ENCODE peak calls at places on chromosome 7, in six cellular contexts. One of them, this sample, is unnamed.
A peak's percentile ranks its signal among the peaks of the same experiment; 100 is the strongest.

GRCh38 chr7:44852590-44852989 is 4.7 kb upstream of the H2AZ2 start:
- ATAC-seq in gastroesophageal sphincter: no peak
- ATAC-seq in left cardiac atrium: no peak
- ATAC-seq in foreskin keratinocyte: no peak
- ATAC-seq in upper lobe of right lung: no peak
- ATAC-seq in sciatic nerve: no peak
- ATAC-seq in this sample: no peak

GRCh38 chr7:38411404-38411803 is 138.0 kb upstream of the TARP start:
- ATAC-seq in sciatic nerve: no peak
- ATAC-seq in foreskin keratinocyte: no peak
- ATAC-seq in left cardiac atrium: no peak
- ATAC-seq in upper lobe of right lung: peak; percentile 28
- ATAC-seq in gastroesophageal sphincter: no peak
- ATAC-seq in this sample: no peak

GRCh38 chr7:17965600-17965999 is 25.3 kb upstream of the SNX13 start:
- ATAC-seq in upper lobe of right lung: no peak
- ATAC-seq in gastroesophageal sphincter: no peak
- ATAC-seq in left cardiac atrium: no peak
- ATAC-seq in foreskin keratinocyte: peak; percentile 94
- ATAC-seq in sciatic nerve: no peak
- ATAC-seq in this sample: no peak

GRCh38 chr7:88090233-88090632 is 129.6 kb downstream of the SRI start:
- ATAC-seq in sciatic nerve: no peak
- ATAC-seq in gastroesophageal sphincter: no peak
- ATAC-seq in foreskin keratinocyte: no peak
- ATAC-seq in left cardiac atrium: no peak
- ATAC-seq in upper lobe of right lung: no peak
- ATAC-seq in this sample: no peak

GRCh38 chr7:130196476-130196875 is 8.7 kb downstream of the TMEM209 start:
- ATAC-seq in gastroesophageal sphincter: no peak
- ATAC-seq in foreskin keratinocyte: no peak
- ATAC-seq in sciatic nerve: no peak
- ATAC-seq in left cardiac atrium: no peak
- ATAC-seq in upper lobe of right lung: no peak
- ATAC-seq in this sample: no peak

GRCh38 chr7:95213148-95213547 is 111.2 kb downstream of the PON1 start:
- ATAC-seq in left cardiac atrium: peak; percentile 58
- ATAC-seq in foreskin keratinocyte: no peak
- ATAC-seq in sciatic nerve: peak; percentile 72
- ATAC-seq in upper lobe of right lung: no peak
- ATAC-seq in gastroesophageal sphincter: no peak
- ATAC-seq in this sample: no peak

GRCh38 chr7:98210513-98211220 is 572 bp upstream of the BHLHA15 start:
- ATAC-seq in foreskin keratinocyte: peak; percentile 48
- ATAC-seq in sciatic nerve: no peak
- ATAC-seq in left cardiac atrium: peak; percentile 28
- ATAC-seq in gastroesophageal sphincter: no peak
- ATAC-seq in upper lobe of right lung: peak; percentile 29
- ATAC-seq in this sample: no peak

GRCh38 chr7:130945411-130945811 is 211.4 kb upstream of the KLF14 start:
- ATAC-seq in left cardiac atrium: no peak
- ATAC-seq in gastroesophageal sphincter: no peak
- ATAC-seq in foreskin keratinocyte: no peak
- ATAC-seq in sciatic nerve: no peak
- ATAC-seq in upper lobe of right lung: no peak
- ATAC-seq in this sample: peak; percentile 25

GRCh38 chr7:157825325-157825724 is 488.5 kb downstream of the DNAJB6 start:
- ATAC-seq in gastroesophageal sphincter: no peak
- ATAC-seq in foreskin keratinocyte: no peak
- ATAC-seq in sciatic nerve: no peak
- ATAC-seq in left cardiac atrium: no peak
- ATAC-seq in upper lobe of right lung: no peak
- ATAC-seq in this sample: peak; percentile 80

GRCh38 chr7:123846217-123846891 is 1.4 kb downstream of the HYAL4 start:
- ATAC-seq in upper lobe of right lung: no peak
- ATAC-seq in foreskin keratinocyte: peak; percentile 66
- ATAC-seq in gastroesophageal sphincter: no peak
- ATAC-seq in left cardiac atrium: no peak
- ATAC-seq in sciatic nerve: no peak
- ATAC-seq in this sample: no peak

GRCh38 chr7:93725954-93726353 is 151.4 kb upstream of the CALCR start:
- ATAC-seq in sciatic nerve: no peak
- ATAC-seq in gastroesophageal sphincter: no peak
- ATAC-seq in upper lobe of right lung: no peak
- ATAC-seq in left cardiac atrium: no peak
- ATAC-seq in foreskin keratinocyte: no peak
- ATAC-seq in this sample: no peak

GRCh38 chr7:150003304-150003810 is 129.6 kb downstream of the ATP6V0E2 start:
- ATAC-seq in gastroesophageal sphincter: peak; percentile 37
- ATAC-seq in foreskin keratinocyte: no peak
- ATAC-seq in upper lobe of right lung: peak; percentile 47
- ATAC-seq in sciatic nerve: no peak
- ATAC-seq in left cardiac atrium: peak; percentile 23
- ATAC-seq in this sample: no peak

GRCh38 chr7:11952972-11953371 is 121.0 kb upstream of the THSD7A start:
- ATAC-seq in gastroesophageal sphincter: no peak
- ATAC-seq in upper lobe of right lung: no peak
- ATAC-seq in sciatic nerve: no peak
- ATAC-seq in foreskin keratinocyte: no peak
- ATAC-seq in left cardiac atrium: no peak
- ATAC-seq in this sample: no peak

GRCh38 chr7:130932088-130932487 is 198.1 kb upstream of the KLF14 start:
- ATAC-seq in left cardiac atrium: no peak
- ATAC-seq in upper lobe of right lung: no peak
- ATAC-seq in gastroesophageal sphincter: no peak
- ATAC-seq in sciatic nerve: peak; percentile 10
- ATAC-seq in foreskin keratinocyte: no peak
- ATAC-seq in this sample: no peak

GRCh38 chr7:155169498-155170065 is 99.5 kb downstream of the HTR5A start:
- ATAC-seq in foreskin keratinocyte: no peak
- ATAC-seq in upper lobe of right lung: peak; percentile 94
- ATAC-seq in sciatic nerve: no peak
- ATAC-seq in left cardiac atrium: no peak
- ATAC-seq in gastroesophageal sphincter: no peak
- ATAC-seq in this sample: no peak

GRCh38 chr7:149432121-149432691 is 28.7 kb downstream of the ZNF777 start:
- ATAC-seq in gastroesophageal sphincter: no peak
- ATAC-seq in left cardiac atrium: no peak
- ATAC-seq in sciatic nerve: no peak
- ATAC-seq in upper lobe of right lung: peak; percentile 10
- ATAC-seq in foreskin keratinocyte: no peak
- ATAC-seq in this sample: no peak

GRCh38 chr7:43677864-43678263 is 51.5 kb downstream of the COA1 start:
- ATAC-seq in foreskin keratinocyte: no peak
- ATAC-seq in upper lobe of right lung: no peak
- ATAC-seq in left cardiac atrium: no peak
- ATAC-seq in gastroesophageal sphincter: no peak
- ATAC-seq in sciatic nerve: no peak
- ATAC-seq in this sample: peak; percentile 41

GRCh38 chr7:37771342-37771741 is 77.1 kb upstream of the NME8 start:
- ATAC-seq in left cardiac atrium: no peak
- ATAC-seq in sciatic nerve: no peak
- ATAC-seq in gastroesophageal sphincter: no peak
- ATAC-seq in upper lobe of right lung: no peak
- ATAC-seq in foreskin keratinocyte: no peak
- ATAC-seq in this sample: no peak

GRCh38 chr7:32223721-32224120 is 153.5 kb upstream of the PDE1C start:
- ATAC-seq in left cardiac atrium: no peak
- ATAC-seq in sciatic nerve: no peak
- ATAC-seq in upper lobe of right lung: no peak
- ATAC-seq in gastroesophageal sphincter: no peak
- ATAC-seq in foreskin keratinocyte: no peak
- ATAC-seq in this sample: no peak

GRCh38 chr7:140534743-140535142 is 55.4 kb upstream of the MKRN1 start:
- ATAC-seq in foreskin keratinocyte: no peak
- ATAC-seq in left cardiac atrium: peak; percentile 61
- ATAC-seq in sciatic nerve: peak; percentile 95
- ATAC-seq in gastroesophageal sphincter: peak; percentile 54
- ATAC-seq in upper lobe of right lung: peak; percentile 58
- ATAC-seq in this sample: no peak

GRCh38 chr7:156766666-156767065 is 126.1 kb downstream of the RNF32 start:
- ATAC-seq in foreskin keratinocyte: no peak
- ATAC-seq in gastroesophageal sphincter: no peak
- ATAC-seq in sciatic nerve: no peak
- ATAC-seq in left cardiac atrium: no peak
- ATAC-seq in upper lobe of right lung: no peak
- ATAC-seq in this sample: no peak

GRCh38 chr7:19587291-19587690 is 121.5 kb downstream of the POLR1F start:
- ATAC-seq in sciatic nerve: no peak
- ATAC-seq in left cardiac atrium: no peak
- ATAC-seq in foreskin keratinocyte: no peak
- ATAC-seq in upper lobe of right lung: no peak
- ATAC-seq in gastroesophageal sphincter: no peak
- ATAC-seq in this sample: no peak

GRCh38 chr7:1923409-1924053 is 253.5 kb downstream of the ELFN1 start:
- ATAC-seq in foreskin keratinocyte: no peak
- ATAC-seq in sciatic nerve: no peak
- ATAC-seq in left cardiac atrium: no peak
- ATAC-seq in gastroesophageal sphincter: no peak
- ATAC-seq in upper lobe of right lung: no peak
- ATAC-seq in this sample: no peak

GRCh38 chr7:20030417-20030816 is 186.8 kb downstream of the MACC1 start:
- ATAC-seq in left cardiac atrium: no peak
- ATAC-seq in upper lobe of right lung: no peak
- ATAC-seq in gastroesophageal sphincter: no peak
- ATAC-seq in sciatic nerve: no peak
- ATAC-seq in foreskin keratinocyte: peak; percentile 32
- ATAC-seq in this sample: no peak

GRCh38 chr7:51062222-51062987 is 254.2 kb downstream of the COBL start:
- ATAC-seq in sciatic nerve: no peak
- ATAC-seq in left cardiac atrium: peak; percentile 46
- ATAC-seq in gastroesophageal sphincter: no peak
- ATAC-seq in upper lobe of right lung: peak; percentile 93
- ATAC-seq in foreskin keratinocyte: no peak
- ATAC-seq in this sample: no peak